ENCODE peak calls at places on chromosomes 2 and 18, in nine cellular contexts. One of them, this sample, is unnamed.

GRCh38 chr2:181790716-181791649 is 100.5 kb upstream of the ITPRID2 start:
- DNase-seq in sigmoid colon: no peak
- DNase-seq in ovary: no peak
- DNase-seq in K562: no peak
- DNase-seq in transverse colon: peak
- DNase-seq in IMR-90: peak
- DNase-seq in NB4: peak
- DNase-seq in tibial nerve: no peak
- DNase-seq in body of pancreas: no peak
- DNase-seq in this sample: no peak

GRCh38 chr2:2331905-2332280 is 818 bp upstream of the MYT1L start:
- DNase-seq in sigmoid colon: no peak
- DNase-seq in ovary: no peak
- DNase-seq in K562: no peak
- DNase-seq in transverse colon: no peak
- DNase-seq in IMR-90: no peak
- DNase-seq in NB4: no peak
- DNase-seq in tibial nerve: no peak
- DNase-seq in body of pancreas: no peak
- DNase-seq in this sample: no peak

GRCh38 chr18:28824183-28824574 is 647.2 kb upstream of the CDH2 start:
- DNase-seq in sigmoid colon: no peak
- DNase-seq in ovary: no peak
- DNase-seq in K562: no peak
- DNase-seq in transverse colon: no peak
- DNase-seq in IMR-90: no peak
- DNase-seq in NB4: no peak
- DNase-seq in tibial nerve: no peak
- DNase-seq in body of pancreas: no peak
- DNase-seq in this sample: no peak

GRCh38 chr2:237715459-237715947 is 83.1 kb upstream of the RBM44 start:
- DNase-seq in sigmoid colon: peak
- DNase-seq in ovary: no peak
- DNase-seq in K562: no peak
- DNase-seq in transverse colon: peak
- DNase-seq in IMR-90: no peak
- DNase-seq in NB4: no peak
- DNase-seq in tibial nerve: no peak
- DNase-seq in body of pancreas: peak
- DNase-seq in this sample: no peak

GRCh38 chr18:13393338-13393737 is 174.8 kb downstream of the LDLRAD4 start:
- DNase-seq in sigmoid colon: peak
- DNase-seq in ovary: no peak
- DNase-seq in K562: no peak
- DNase-seq in transverse colon: no peak
- DNase-seq in IMR-90: no peak
- DNase-seq in NB4: no peak
- DNase-seq in tibial nerve: no peak
- DNase-seq in body of pancreas: no peak
- DNase-seq in this sample: no peak

GRCh38 chr2:14292964-14293363 is 339.6 kb upstream of the LRATD1 start:
- DNase-seq in sigmoid colon: no peak
- DNase-seq in ovary: no peak
- DNase-seq in K562: no peak
- DNase-seq in transverse colon: no peak
- DNase-seq in IMR-90: no peak
- DNase-seq in NB4: no peak
- DNase-seq in tibial nerve: no peak
- DNase-seq in body of pancreas: no peak
- DNase-seq in this sample: no peak

GRCh38 chr2:95159690-95160449 is at the start of gene ZNF514:
- DNase-seq in sigmoid colon: peak
- DNase-seq in ovary: peak
- DNase-seq in K562: peak
- DNase-seq in transverse colon: peak
- DNase-seq in IMR-90: peak
- DNase-seq in NB4: peak
- DNase-seq in tibial nerve: peak
- DNase-seq in body of pancreas: peak
- DNase-seq in this sample: peak

GRCh38 chr18:5964108-5964507 is 68.8 kb upstream of the TMEM200C start:
- DNase-seq in sigmoid colon: no peak
- DNase-seq in ovary: no peak
- DNase-seq in K562: no peak
- DNase-seq in transverse colon: no peak
- DNase-seq in IMR-90: no peak
- DNase-seq in NB4: no peak
- DNase-seq in tibial nerve: no peak
- DNase-seq in body of pancreas: no peak
- DNase-seq in this sample: peak

GRCh38 chr18:58136865-58137264 is 92.8 kb downstream of the NEDD4L start:
- DNase-seq in sigmoid colon: no peak
- DNase-seq in ovary: no peak
- DNase-seq in K562: no peak
- DNase-seq in transverse colon: no peak
- DNase-seq in IMR-90: no peak
- DNase-seq in NB4: no peak
- DNase-seq in tibial nerve: no peak
- DNase-seq in body of pancreas: no peak
- DNase-seq in this sample: no peak

GRCh38 chr2:167550448-167550847 is 662.2 kb downstream of the XIRP2 start:
- DNase-seq in sigmoid colon: no peak
- DNase-seq in ovary: no peak
- DNase-seq in K562: no peak
- DNase-seq in transverse colon: no peak
- DNase-seq in IMR-90: peak
- DNase-seq in NB4: peak
- DNase-seq in tibial nerve: no peak
- DNase-seq in body of pancreas: no peak
- DNase-seq in this sample: no peak

GRCh38 chr2:55232863-55233657 is 572 bp downstream of the RPS27A start:
- DNase-seq in sigmoid colon: peak
- DNase-seq in ovary: peak
- DNase-seq in K562: peak
- DNase-seq in transverse colon: peak
- DNase-seq in IMR-90: peak
- DNase-seq in NB4: peak
- DNase-seq in tibial nerve: no peak
- DNase-seq in body of pancreas: peak
- DNase-seq in this sample: peak

GRCh38 chr2:177712462-177712861 is 319.9 kb downstream of the AGPS start:
- DNase-seq in sigmoid colon: no peak
- DNase-seq in ovary: no peak
- DNase-seq in K562: no peak
- DNase-seq in transverse colon: no peak
- DNase-seq in IMR-90: no peak
- DNase-seq in NB4: peak
- DNase-seq in tibial nerve: no peak
- DNase-seq in body of pancreas: no peak
- DNase-seq in this sample: no peak

GRCh38 chr2:652881-653480 is 24.2 kb downstream of the TMEM18 start:
- DNase-seq in sigmoid colon: no peak
- DNase-seq in ovary: no peak
- DNase-seq in K562: no peak
- DNase-seq in transverse colon: no peak
- DNase-seq in IMR-90: no peak
- DNase-seq in NB4: no peak
- DNase-seq in tibial nerve: no peak
- DNase-seq in body of pancreas: no peak
- DNase-seq in this sample: peak

GRCh38 chr2:36708119-36708741 is 11.7 kb downstream of the VIT start:
- DNase-seq in sigmoid colon: no peak
- DNase-seq in ovary: no peak
- DNase-seq in K562: no peak
- DNase-seq in transverse colon: no peak
- DNase-seq in IMR-90: peak
- DNase-seq in NB4: peak
- DNase-seq in tibial nerve: peak
- DNase-seq in body of pancreas: no peak
- DNase-seq in this sample: peak

GRCh38 chr2:196260546-196260945 is 89.2 kb upstream of the STK17B start:
- DNase-seq in sigmoid colon: no peak
- DNase-seq in ovary: no peak
- DNase-seq in K562: no peak
- DNase-seq in transverse colon: no peak
- DNase-seq in IMR-90: no peak
- DNase-seq in NB4: no peak
- DNase-seq in tibial nerve: no peak
- DNase-seq in body of pancreas: no peak
- DNase-seq in this sample: no peak

GRCh38 chr2:21289994-21290393 is 166.2 kb downstream of the TDRD15 start:
- DNase-seq in sigmoid colon: no peak
- DNase-seq in ovary: no peak
- DNase-seq in K562: no peak
- DNase-seq in transverse colon: no peak
- DNase-seq in IMR-90: peak
- DNase-seq in NB4: no peak
- DNase-seq in tibial nerve: no peak
- DNase-seq in body of pancreas: no peak
- DNase-seq in this sample: no peak

GRCh38 chr2:46657042-46657504 is 177.7 kb downstream of the TMEM247 start:
- DNase-seq in sigmoid colon: peak
- DNase-seq in ovary: peak
- DNase-seq in K562: peak
- DNase-seq in transverse colon: peak
- DNase-seq in IMR-90: peak
- DNase-seq in NB4: peak
- DNase-seq in tibial nerve: peak
- DNase-seq in body of pancreas: peak
- DNase-seq in this sample: peak

GRCh38 chr2:219388127-219388844 is 574 bp upstream of the DNPEP start:
- DNase-seq in sigmoid colon: peak
- DNase-seq in ovary: peak
- DNase-seq in K562: peak
- DNase-seq in transverse colon: peak
- DNase-seq in IMR-90: peak
- DNase-seq in NB4: peak
- DNase-seq in tibial nerve: peak
- DNase-seq in body of pancreas: peak
- DNase-seq in this sample: peak
- TF ChIP-seq POLR2A in sigmoid colon: no peak
- TF ChIP-seq POLR2A in ovary: peak
- TF ChIP-seq POLR2A in K562: peak
- TF ChIP-seq POLR2A in transverse colon: no peak
- TF ChIP-seq POLR2A in IMR-90: no peak
- TF ChIP-seq POLR2A in NB4: peak
- TF ChIP-seq POLR2A in tibial nerve: no peak
- TF ChIP-seq POLR2A in body of pancreas: no peak
- TF ChIP-seq POLR2A in this sample: no peak

GRCh38 chr2:156562136-156562535 is 126.0 kb downstream of the GPD2 start:
- DNase-seq in sigmoid colon: no peak
- DNase-seq in ovary: no peak
- DNase-seq in K562: no peak
- DNase-seq in transverse colon: no peak
- DNase-seq in IMR-90: no peak
- DNase-seq in NB4: no peak
- DNase-seq in tibial nerve: no peak
- DNase-seq in body of pancreas: no peak
- DNase-seq in this sample: no peak
- TF ChIP-seq POLR2A in sigmoid colon: no peak
- TF ChIP-seq POLR2A in ovary: no peak
- TF ChIP-seq POLR2A in K562: no peak
- TF ChIP-seq POLR2A in transverse colon: no peak
- TF ChIP-seq POLR2A in IMR-90: no peak
- TF ChIP-seq POLR2A in NB4: no peak
- TF ChIP-seq POLR2A in tibial nerve: no peak
- TF ChIP-seq POLR2A in body of pancreas: no peak
- TF ChIP-seq POLR2A in this sample: no peak

DNA sequence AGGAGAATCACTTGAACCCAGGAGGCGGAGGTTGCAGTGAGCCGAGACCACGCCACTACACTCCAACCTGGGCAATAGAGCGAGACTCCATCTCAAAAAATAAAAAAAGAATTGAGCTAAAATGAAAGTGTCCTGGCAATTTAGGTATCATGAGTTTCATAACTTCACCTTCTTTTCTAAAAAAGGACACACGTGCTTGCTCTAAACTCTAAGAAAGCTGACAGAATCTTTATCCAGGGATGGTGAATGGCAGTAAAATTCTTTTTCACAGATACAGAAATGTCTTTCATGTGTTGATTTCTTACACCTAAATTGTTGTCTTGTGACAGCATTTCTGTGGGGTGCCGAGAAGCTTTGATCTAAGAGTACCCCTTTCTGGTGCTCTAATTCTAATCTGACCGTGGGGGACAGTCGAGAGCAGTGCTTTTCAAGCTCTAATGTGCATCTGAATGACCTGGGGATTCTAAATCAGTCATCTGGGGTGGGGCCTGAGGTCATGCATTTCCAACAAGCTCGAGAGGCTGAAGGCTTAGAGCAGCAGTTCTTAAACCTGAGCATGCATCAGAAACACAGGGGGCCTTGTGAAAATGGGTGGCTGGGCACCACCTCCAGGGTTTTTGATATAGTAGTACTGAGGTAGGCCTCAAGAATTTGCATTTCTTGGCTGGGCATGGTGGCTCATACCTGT is 42.1 kb upstream of the REL start:
- DNase-seq in sigmoid colon: no peak
- DNase-seq in ovary: no peak
- DNase-seq in K562: no peak
- DNase-seq in transverse colon: no peak
- DNase-seq in IMR-90: no peak
- DNase-seq in NB4: no peak
- DNase-seq in tibial nerve: no peak
- DNase-seq in body of pancreas: no peak
- DNase-seq in this sample: no peak
- TF ChIP-seq POLR2A in sigmoid colon: no peak
- TF ChIP-seq POLR2A in ovary: no peak
- TF ChIP-seq POLR2A in K562: no peak
- TF ChIP-seq POLR2A in transverse colon: no peak
- TF ChIP-seq POLR2A in IMR-90: no peak
- TF ChIP-seq POLR2A in NB4: no peak
- TF ChIP-seq POLR2A in tibial nerve: no peak
- TF ChIP-seq POLR2A in body of pancreas: no peak
- TF ChIP-seq POLR2A in this sample: no peak

DNA sequence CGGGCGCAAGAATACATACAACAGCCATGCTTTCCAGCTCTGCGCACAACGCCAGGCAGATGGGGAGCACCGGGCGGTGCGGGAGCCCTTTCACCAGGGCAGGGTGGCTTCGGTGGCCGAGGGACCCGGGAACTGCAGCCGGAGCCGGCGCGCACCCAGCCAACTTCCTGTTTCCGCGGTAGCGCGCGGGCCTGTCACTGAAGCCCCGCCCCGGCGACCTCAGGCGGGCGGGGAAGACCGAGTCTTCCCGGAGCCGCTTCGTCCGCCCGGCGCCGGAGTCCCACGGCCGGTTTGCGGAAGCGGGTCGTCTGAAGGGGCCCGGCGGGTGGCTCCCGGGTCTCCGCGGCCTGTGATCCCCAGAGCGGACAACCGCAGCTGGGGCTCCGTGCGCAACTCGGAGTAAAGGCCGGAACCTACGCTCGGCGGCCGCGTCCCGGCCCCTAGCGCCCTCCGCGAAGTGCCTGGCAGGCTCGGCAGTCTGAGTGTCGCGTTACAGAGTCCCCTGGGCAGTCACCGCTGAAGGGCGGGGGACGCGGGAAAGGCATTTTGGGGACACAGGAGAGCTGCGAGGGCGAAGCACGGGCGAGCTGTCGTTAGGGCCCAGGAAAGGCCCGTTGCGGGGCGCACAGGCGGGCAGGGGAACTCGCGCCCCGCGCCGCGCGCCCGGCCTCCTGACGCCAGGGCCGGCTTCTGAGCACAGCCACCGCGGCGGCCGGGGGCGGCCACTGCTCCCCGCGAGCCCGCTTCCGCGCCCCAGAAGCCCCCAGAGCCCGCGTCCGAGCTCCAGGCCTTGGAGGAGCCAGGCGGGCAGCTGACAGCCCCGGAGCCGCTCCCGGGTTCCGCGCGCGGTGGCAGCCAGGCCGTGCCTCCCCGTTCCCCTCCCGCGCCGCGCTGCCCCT is at the start of gene MPPE1:
- DNase-seq in sigmoid colon: peak
- DNase-seq in ovary: peak
- DNase-seq in K562: peak
- DNase-seq in transverse colon: peak
- DNase-seq in IMR-90: peak
- DNase-seq in NB4: peak
- DNase-seq in tibial nerve: peak
- DNase-seq in body of pancreas: peak
- DNase-seq in this sample: peak
- TF ChIP-seq POLR2A in sigmoid colon: peak
- TF ChIP-seq POLR2A in ovary: peak
- TF ChIP-seq POLR2A in K562: peak
- TF ChIP-seq POLR2A in transverse colon: peak
- TF ChIP-seq POLR2A in IMR-90: peak
- TF ChIP-seq POLR2A in NB4: peak
- TF ChIP-seq POLR2A in tibial nerve: peak
- TF ChIP-seq POLR2A in body of pancreas: peak
- TF ChIP-seq POLR2A in this sample: no peak

This sample was measured in lower leg skin.